ENCODE peak calls at places on chromosomes 13 and 19, in nine cellular contexts. P, T, C, F, W, Y, I, M and Z are unnamed samples.

GRCh38 chr19:51375504-51376221 is 3.2 kb upstream of the NKG7 start:
- DNase-seq in F (peak), Y (no peak), T (no peak), P (no peak), M (no peak), I (no peak), C (no peak), W (no peak), Z (no peak)

GRCh38 chr13:45446181-45446580 is 18.6 kb upstream of the COG3 start:
- DNase-seq in C (no peak), W (no peak), I (no peak), F (no peak), P (peak), T (peak), Y (no peak), M (peak), Z (no peak)

GRCh38 chr13:33862006-33862405 is 44.1 kb downstream of the RFC3 start:
- DNase-seq in P (no peak), C (no peak), T (no peak), Y (no peak), I (no peak), M (no peak), F (no peak), W (no peak), Z (no peak)

GRCh38 chr19:55228403-55229031 is at the start of gene TMEM86B:
- DNase-seq in M (no peak), T (no peak), I (peak), P (no peak), Y (no peak), F (no peak), C (no peak), W (no peak), Z (no peak)

GRCh38 chr13:24923305-24923640 is 159.3 kb downstream of the RNF17 start:
- DNase-seq in W (no peak), T (peak), Y (peak), P (peak), I (peak), M (peak), F (peak), C (no peak), Z (no peak)

GRCh38 chr19:35533822-35534521 is 716 bp downstream of the GAPDHS start:
- DNase-seq in Y (no peak), F (no peak), W (peak), P (no peak), I (no peak), C (no peak), T (peak), M (no peak), Z (no peak)

GRCh38 chr13:60169239-60170031 is 5.7 kb upstream of the DIAPH3 start:
- DNase-seq in W (no peak), M (no peak), Y (no peak), P (no peak), T (no peak), F (no peak), C (no peak), I (no peak), Z (no peak)

GRCh38 chr13:51731759-51732158 is 72.2 kb downstream of the DHRS12 start:
- DNase-seq in C (no peak), M (no peak), I (no peak), F (no peak), P (no peak), T (peak), Y (peak), W (no peak), Z (no peak)

GRCh38 chr13:39132286-39132685 is 94.0 kb downstream of the NHLRC3 start:
- DNase-seq in F (no peak), T (no peak), Y (no peak), P (no peak), W (no peak), C (no peak), M (no peak), I (no peak), Z (no peak)

GRCh38 chr19:29665826-29666633 is 769 bp downstream of the PLEKHF1 start:
- DNase-seq in P (peak), W (peak), F (no peak), I (peak), Y (no peak), T (peak), C (peak), M (peak), Z (no peak)

GRCh38 chr13:49307365-49307764 is 59.6 kb downstream of the CDADC1 start:
- DNase-seq in M (no peak), Y (no peak), F (no peak), I (no peak), C (no peak), T (no peak), P (no peak), W (no peak), Z (no peak)

GRCh38 chr19:46035986-46036744 is 4.6 kb downstream of the IGFL4 start:
- DNase-seq in F (no peak), W (no peak), T (no peak), Y (no peak), I (no peak), P (no peak), M (no peak), C (no peak), Z (no peak)

GRCh38 chr13:93224545-93224944 is 2.1 kb upstream of the GPC6 start:
- DNase-seq in I (no peak), C (peak), W (peak), T (peak), P (no peak), F (no peak), Y (no peak), M (peak), Z (no peak)

GRCh38 chr13:49023441-49023840 is 47.7 kb downstream of the FNDC3A start:
- DNase-seq in I (no peak), Y (no peak), F (no peak), P (no peak), C (no peak), W (no peak), T (peak), M (peak), Z (peak)

GRCh38 chr19:30622276-30622675 is 250.1 kb downstream of the ZNF536 start:
- DNase-seq in I (no peak), Y (no peak), P (no peak), T (no peak), W (no peak), F (no peak), C (no peak), M (no peak), Z (no peak)

GRCh38 chr19:46924874-46925547 is 64.2 kb downstream of the ARHGAP35 start:
- DNase-seq in F (no peak), T (no peak), W (no peak), Y (peak), P (no peak), M (no peak), C (no peak), I (no peak), Z (no peak)

GRCh38 chr13:90420683-90421082 is 926.8 kb upstream of the MIR17HG start:
- DNase-seq in I (no peak), C (no peak), Y (no peak), M (no peak), W (no peak), P (no peak), F (no peak), T (peak), Z (no peak)

GRCh38 chr13:48199404-48199991 is 33.5 kb upstream of the ITM2B start:
- DNase-seq in W (no peak), C (no peak), T (no peak), M (no peak), P (no peak), F (no peak), Y (no peak), I (no peak), Z (no peak)

GRCh38 chr13:72651196-72651595 is 76.2 kb downstream of the MZT1 start:
- DNase-seq in M (no peak), P (no peak), F (no peak), Y (no peak), C (peak), T (no peak), I (peak), W (peak), Z (no peak)

GRCh38 chr19:29413435-29413834 is 112.4 kb upstream of the VSTM2B start:
- DNase-seq in W (no peak), T (no peak), C (no peak), P (no peak), F (no peak), Y (no peak), M (no peak), I (no peak), Z (no peak)

GRCh38 chr19:29687244-29687896 is 22.1 kb downstream of the PLEKHF1 start:
- DNase-seq in I (no peak), F (no peak), M (peak), W (no peak), P (peak), Y (no peak), C (no peak), T (peak), Z (no peak)

GRCh38 chr13:92802776-92803175 is 423.8 kb upstream of the GPC6 start:
- DNase-seq in Y (no peak), T (no peak), I (no peak), F (no peak), P (no peak), C (no peak), W (no peak), M (peak), Z (no peak)

GRCh38 chr13:79491715-79492114 is 10.8 kb downstream of the NDFIP2 start:
- DNase-seq in C (no peak), I (no peak), P (peak), Y (no peak), M (peak), T (peak), F (no peak), W (no peak), Z (peak)

GRCh38 chr13:85148009-85148408 is 651.2 kb downstream of the SLITRK6 start:
- DNase-seq in T (no peak), W (peak), C (peak), M (peak), P (no peak), I (no peak), Y (no peak), F (no peak), Z (no peak)

GRCh38 chr13:40399756-40400155 is 266.7 kb downstream of the FOXO1 start:
- DNase-seq in Y (no peak), W (no peak), T (no peak), P (peak), C (no peak), I (no peak), M (no peak), F (no peak), Z (no peak)

GRCh38 chr13:40404407-40404806 is 262.0 kb downstream of the FOXO1 start:
- DNase-seq in C (no peak), P (no peak), F (no peak), I (no peak), Y (no peak), W (no peak), M (no peak), T (no peak), Z (no peak)

GRCh38 chr13:40403509-40404241 is 262.8 kb downstream of the FOXO1 start:
- DNase-seq in C (no peak), T (no peak), M (no peak), F (no peak), Y (no peak), P (no peak), W (no peak), I (no peak), Z (no peak)

GRCh38 chr13:40402931-40403412 is 263.5 kb downstream of the FOXO1 start:
- DNase-seq in F (no peak), P (no peak), Y (peak), C (no peak), I (no peak), T (peak), M (peak), W (no peak), Z (no peak)

DNA sequence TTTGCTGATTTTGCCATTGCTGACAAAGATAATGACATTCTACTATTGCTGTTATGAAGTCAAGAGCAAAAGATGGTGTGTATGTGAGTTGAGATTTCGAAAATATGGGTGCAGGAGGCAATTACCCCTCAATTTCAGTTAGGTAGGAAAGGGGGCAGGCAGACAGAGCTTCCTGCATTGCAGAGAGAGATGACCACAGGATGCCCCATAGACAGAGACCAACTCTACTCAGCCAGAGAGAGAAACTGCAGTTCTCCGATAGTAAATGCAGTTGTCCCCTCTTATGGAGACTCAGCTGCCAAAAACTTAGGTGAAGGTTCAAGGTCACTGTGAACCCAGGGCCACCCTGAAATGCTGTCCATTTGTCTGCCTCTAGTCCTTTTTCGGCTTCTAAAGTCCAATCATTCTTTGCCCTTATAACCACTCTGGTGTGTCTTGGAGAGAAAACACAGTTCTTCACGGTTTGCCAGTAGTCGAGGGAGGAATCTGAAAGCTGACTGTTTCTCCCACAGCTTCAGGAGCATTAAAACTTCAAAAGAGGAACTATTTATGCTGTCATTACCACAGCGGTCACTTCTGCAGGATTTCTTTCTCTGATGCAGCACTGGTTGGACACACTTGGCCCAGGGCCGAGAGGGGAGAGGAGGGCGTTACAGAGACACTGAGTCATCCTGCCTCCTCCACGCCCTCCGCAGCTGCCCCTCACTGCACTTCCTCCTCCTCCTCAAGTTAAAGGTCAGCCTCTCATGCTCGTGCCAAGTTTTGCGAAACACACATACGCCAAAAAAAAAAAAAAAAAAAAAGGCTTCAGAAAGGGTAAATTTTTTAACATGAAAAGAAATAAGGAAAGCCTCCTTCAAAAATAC is 264.3 kb downstream of the FOXO1 start:
- DNase-seq in Y (peak), T (peak), W (no peak), C (no peak), I (no peak), F (no peak), P (peak), M (peak), Z (no peak)
- H3K4me2 ChIP-seq in Y (peak), T (peak), W (no peak), C (no peak), I (peak), F (no peak), P (peak), M (peak), Z (no peak)

DNA sequence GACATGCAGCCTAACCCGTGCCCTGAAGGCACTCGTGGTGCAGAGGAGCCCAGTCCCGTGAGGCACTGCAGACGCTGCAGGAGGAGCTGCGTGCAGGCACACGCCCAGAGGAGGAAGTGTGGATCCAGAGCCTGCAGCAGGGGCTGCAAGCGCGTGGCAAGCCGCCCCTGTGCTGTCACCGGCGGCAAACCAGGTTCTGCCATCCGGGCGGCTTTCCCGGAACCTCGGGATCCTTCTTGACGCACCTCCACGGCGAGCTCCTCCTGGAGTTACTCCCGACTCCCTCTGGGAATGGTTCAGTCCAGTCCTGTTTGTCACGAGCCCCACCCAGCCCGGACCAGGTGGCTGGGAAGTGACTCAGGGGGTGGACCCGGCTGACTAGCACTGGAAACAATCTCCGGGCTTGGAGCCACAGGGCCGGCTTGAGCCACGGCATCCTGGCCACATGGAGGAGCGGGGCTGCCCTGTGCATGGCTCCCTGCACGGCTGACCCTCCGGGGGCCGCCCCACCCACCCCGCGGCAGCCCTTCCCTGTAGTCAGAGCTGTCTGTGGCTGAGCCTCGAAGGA is 10.2 kb downstream of the DPP9 start:
- DNase-seq in W (no peak), C (no peak), I (peak), F (no peak), M (peak), T (peak), P (peak), Y (peak), Z (peak)
- H3K4me2 ChIP-seq in W (no peak), C (no peak), I (peak), F (no peak), M (peak), T (no peak), P (no peak), Y (peak), Z (peak)

DNA sequence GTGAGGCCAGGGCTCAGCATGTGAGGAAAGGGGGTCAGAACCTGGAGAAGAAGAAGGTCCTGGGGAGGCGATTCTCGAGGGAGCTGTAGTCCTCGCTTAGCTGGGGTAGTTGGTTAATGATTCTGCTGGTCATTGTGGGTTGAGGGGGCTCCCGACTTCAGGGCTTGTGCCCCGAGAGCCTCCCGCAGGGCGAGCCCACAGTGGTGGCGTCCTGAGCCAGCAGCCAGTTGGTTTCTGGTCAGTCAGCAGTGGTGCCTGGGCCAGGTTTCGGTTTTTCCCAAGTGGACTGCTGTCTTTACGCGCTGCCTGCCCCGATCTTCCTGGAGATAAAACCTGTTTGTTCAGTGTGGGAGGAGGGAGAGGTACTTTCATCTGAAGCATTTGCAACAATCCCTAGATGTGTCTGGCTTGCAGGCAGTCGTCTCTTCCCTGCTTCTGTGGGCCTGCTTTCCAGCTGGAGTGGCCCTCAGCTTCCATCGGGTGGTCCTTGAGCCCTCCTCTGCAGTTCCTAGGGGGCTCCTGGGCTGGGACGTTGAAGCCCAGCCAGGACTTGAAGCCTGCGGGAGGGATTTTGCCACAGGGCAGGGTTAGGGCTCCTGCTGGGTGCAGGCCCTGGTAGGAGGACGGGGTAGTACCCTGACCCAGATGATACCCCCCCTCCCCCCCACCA is 3.2 kb downstream of the PTBP1 start:
- DNase-seq in Y (no peak), I (peak), M (peak), P (peak), T (no peak), W (no peak), C (no peak), F (no peak), Z (no peak)
- H3K4me2 ChIP-seq in Y (peak), I (peak), M (peak), P (peak), T (peak), W (peak), C (no peak), F (peak), Z (peak)

DNA sequence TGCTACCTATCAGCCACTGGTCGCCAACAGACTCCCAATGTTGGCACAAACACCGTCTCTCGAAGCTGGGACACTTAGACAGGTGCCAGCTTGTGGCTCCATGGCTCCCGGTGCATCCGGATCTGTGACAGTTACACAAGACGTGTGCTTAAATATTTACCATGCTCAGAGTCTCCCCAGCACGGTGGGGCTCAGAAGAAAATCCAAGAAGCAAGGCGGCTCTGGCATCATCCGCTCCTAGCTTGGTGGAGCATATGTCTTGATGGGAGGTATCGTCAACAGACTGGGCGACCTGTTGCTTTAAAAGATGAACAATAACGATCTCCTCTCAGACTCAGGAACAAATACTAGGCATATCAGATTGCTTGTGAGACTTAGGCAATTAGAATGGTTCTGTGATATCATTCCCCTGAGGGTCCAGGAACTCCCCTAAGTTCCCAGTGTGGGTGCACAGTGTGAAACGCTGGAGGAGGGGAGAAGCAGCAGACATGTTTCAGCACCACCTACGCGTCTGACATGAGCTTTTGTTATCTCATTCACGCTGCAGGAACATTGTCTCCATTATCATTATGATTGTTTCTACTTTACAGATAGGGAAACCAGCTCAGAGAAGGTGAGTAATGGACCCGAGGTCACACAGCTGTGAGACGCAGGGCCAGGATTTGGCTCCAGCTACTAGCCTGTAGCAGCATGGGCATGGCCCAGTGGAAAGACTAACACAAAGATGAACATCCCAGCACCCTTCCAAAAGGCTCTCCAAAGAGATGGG is 61.7 kb downstream of the ALOX5AP start:
- DNase-seq in Y (no peak), M (peak), P (no peak), I (no peak), F (no peak), C (no peak), W (no peak), T (peak), Z (no peak)
- H3K4me2 ChIP-seq in Y (peak), M (peak), P (no peak), I (peak), F (no peak), C (no peak), W (no peak), T (peak), Z (peak)

DNA sequence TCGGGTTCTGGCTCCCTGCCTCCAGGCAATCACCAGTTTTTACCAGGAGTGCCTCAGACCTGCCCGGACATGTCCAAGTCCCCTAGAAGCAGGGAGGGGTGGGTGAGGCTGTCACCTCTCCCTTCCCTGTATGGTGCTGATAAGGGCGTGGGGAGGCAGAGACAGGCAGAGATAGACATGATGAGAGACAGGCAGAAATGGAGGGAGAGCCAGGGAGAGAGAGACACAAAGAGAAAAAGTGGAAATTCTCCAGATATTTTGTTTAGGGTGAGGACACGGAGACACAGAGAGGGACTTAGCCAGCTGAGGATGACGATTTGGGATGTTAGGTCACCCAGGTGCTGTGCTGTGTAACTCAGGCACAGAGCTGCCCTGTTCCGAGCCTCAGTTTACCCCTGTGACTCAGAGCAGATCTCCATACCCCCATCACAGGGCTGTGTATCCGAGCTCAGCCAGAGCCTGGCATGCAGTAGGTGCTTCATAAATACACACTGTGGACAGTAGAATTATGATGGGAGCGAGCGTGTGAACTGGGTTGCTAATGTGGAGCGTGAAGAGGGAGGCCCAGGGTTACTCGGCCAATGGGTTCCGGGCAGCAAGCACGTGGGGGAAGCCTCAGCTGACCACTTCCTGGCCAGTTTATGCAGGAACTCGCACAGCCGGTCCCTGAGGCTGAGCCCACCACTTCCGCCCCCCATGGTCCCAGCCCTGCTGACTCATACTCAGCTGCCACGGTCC is 11.9 kb upstream of the GDF15 start:
- DNase-seq in W (peak), P (peak), F (peak), I (peak), T (peak), C (no peak), Y (peak), M (peak), Z (peak)
- H3K4me2 ChIP-seq in W (no peak), P (peak), F (no peak), I (peak), T (peak), C (no peak), Y (peak), M (peak), Z (peak)